ENCODE peak calls at places on chromosomes 3 and 15, in eight cellular contexts. One of them, this sample, is unnamed.

GRCh38 chr15:82985688-82986441 is at the start of gene RAMAC:
- DNase-seq in HepG2: peak
- DNase-seq in K562: peak
- DNase-seq in IMR-90: peak
- DNase-seq in H1: peak
- DNase-seq in HCT116: peak
- DNase-seq in GM12878: peak
- DNase-seq in SK-N-SH: peak
- DNase-seq in this sample: peak

GRCh38 chr3:142279965-142280590 is 54.7 kb upstream of the GK5 start:
- DNase-seq in H1: no peak
- DNase-seq in HepG2: peak
- DNase-seq in SK-N-SH: peak
- DNase-seq in IMR-90: peak
- DNase-seq in K562: peak
- DNase-seq in GM12878: peak
- DNase-seq in HCT116: peak
- DNase-seq in this sample: peak

GRCh38 chr15:92904832-92905640 is 4.9 kb downstream of the CHD2 start:
- DNase-seq in H1: no peak
- DNase-seq in IMR-90: no peak
- DNase-seq in GM12878: no peak
- DNase-seq in K562: no peak
- DNase-seq in HCT116: no peak
- DNase-seq in HepG2: no peak
- DNase-seq in SK-N-SH: no peak
- DNase-seq in this sample: no peak

GRCh38 chr3:188360364-188360881 is 206.5 kb downstream of the LPP start:
- DNase-seq in GM12878: no peak
- DNase-seq in IMR-90: no peak
- DNase-seq in SK-N-SH: no peak
- DNase-seq in K562: no peak
- DNase-seq in HepG2: no peak
- DNase-seq in HCT116: no peak
- DNase-seq in H1: no peak
- DNase-seq in this sample: no peak

GRCh38 chr3:105397974-105398373 is 31.3 kb downstream of the ALCAM start:
- DNase-seq in K562: no peak
- DNase-seq in HepG2: no peak
- DNase-seq in GM12878: no peak
- DNase-seq in SK-N-SH: no peak
- DNase-seq in IMR-90: no peak
- DNase-seq in HCT116: no peak
- DNase-seq in H1: no peak
- DNase-seq in this sample: no peak

GRCh38 chr15:36882487-36883108 is 217.8 kb downstream of the MEIS2 start:
- DNase-seq in H1: no peak
- DNase-seq in HCT116: no peak
- DNase-seq in GM12878: no peak
- DNase-seq in IMR-90: no peak
- DNase-seq in K562: no peak
- DNase-seq in SK-N-SH: no peak
- DNase-seq in HepG2: no peak
- DNase-seq in this sample: no peak

GRCh38 chr3:125194849-125195601 is 17.5 kb downstream of the SLC12A8 start:
- DNase-seq in HepG2: no peak
- DNase-seq in SK-N-SH: no peak
- DNase-seq in HCT116: no peak
- DNase-seq in GM12878: no peak
- DNase-seq in K562: no peak
- DNase-seq in IMR-90: peak
- DNase-seq in H1: no peak
- DNase-seq in this sample: no peak

GRCh38 chr15:70617076-70617910 is 146.1 kb downstream of the UACA start:
- DNase-seq in GM12878: no peak
- DNase-seq in HepG2: peak
- DNase-seq in SK-N-SH: no peak
- DNase-seq in IMR-90: no peak
- DNase-seq in H1: no peak
- DNase-seq in K562: no peak
- DNase-seq in HCT116: no peak
- DNase-seq in this sample: peak

GRCh38 chr3:50120364-50121095 is 31.8 kb downstream of the RBM5 start:
- DNase-seq in GM12878: no peak
- DNase-seq in H1: no peak
- DNase-seq in SK-N-SH: no peak
- DNase-seq in HepG2: no peak
- DNase-seq in IMR-90: no peak
- DNase-seq in K562: no peak
- DNase-seq in HCT116: no peak
- DNase-seq in this sample: no peak

GRCh38 chr3:52054689-52055511 is 1.5 kb downstream of the DUSP7 start:
- DNase-seq in K562: peak
- DNase-seq in IMR-90: peak
- DNase-seq in HCT116: no peak
- DNase-seq in SK-N-SH: peak
- DNase-seq in HepG2: no peak
- DNase-seq in H1: peak
- DNase-seq in GM12878: no peak
- DNase-seq in this sample: no peak

GRCh38 chr3:18425641-18426403 is 683 bp upstream of the SATB1 start:
- DNase-seq in H1: peak
- DNase-seq in K562: no peak
- DNase-seq in HepG2: no peak
- DNase-seq in HCT116: no peak
- DNase-seq in SK-N-SH: peak
- DNase-seq in IMR-90: no peak
- DNase-seq in GM12878: no peak
- DNase-seq in this sample: no peak

GRCh38 chr3:10468611-10469354 is 36.6 kb downstream of the ATP2B2 start:
- DNase-seq in HCT116: no peak
- DNase-seq in GM12878: no peak
- DNase-seq in IMR-90: no peak
- DNase-seq in HepG2: no peak
- DNase-seq in H1: no peak
- DNase-seq in SK-N-SH: peak
- DNase-seq in K562: no peak
- DNase-seq in this sample: no peak

GRCh38 chr3:142542054-142542453 is 36.5 kb downstream of the ATR start:
- DNase-seq in H1: no peak
- DNase-seq in GM12878: no peak
- DNase-seq in HepG2: no peak
- DNase-seq in HCT116: no peak
- DNase-seq in SK-N-SH: no peak
- DNase-seq in IMR-90: no peak
- DNase-seq in K562: no peak
- DNase-seq in this sample: no peak

GRCh38 chr3:144029769-144030168 is 58.1 kb downstream of the DIPK2A start:
- DNase-seq in GM12878: no peak
- DNase-seq in HCT116: no peak
- DNase-seq in HepG2: no peak
- DNase-seq in SK-N-SH: no peak
- DNase-seq in IMR-90: no peak
- DNase-seq in H1: no peak
- DNase-seq in K562: no peak
- DNase-seq in this sample: no peak

GRCh38 chr15:75620043-75620775 is 5.3 kb downstream of the SNUPN start:
- DNase-seq in HCT116: no peak
- DNase-seq in HepG2: no peak
- DNase-seq in H1: no peak
- DNase-seq in GM12878: no peak
- DNase-seq in IMR-90: peak
- DNase-seq in SK-N-SH: no peak
- DNase-seq in K562: no peak
- DNase-seq in this sample: no peak

GRCh38 chr3:125129512-125129962 is 73.7 kb upstream of the HEG1 start:
- DNase-seq in IMR-90: peak
- DNase-seq in HCT116: no peak
- DNase-seq in HepG2: peak
- DNase-seq in GM12878: no peak
- DNase-seq in SK-N-SH: no peak
- DNase-seq in H1: no peak
- DNase-seq in K562: no peak
- DNase-seq in this sample: no peak

DNA sequence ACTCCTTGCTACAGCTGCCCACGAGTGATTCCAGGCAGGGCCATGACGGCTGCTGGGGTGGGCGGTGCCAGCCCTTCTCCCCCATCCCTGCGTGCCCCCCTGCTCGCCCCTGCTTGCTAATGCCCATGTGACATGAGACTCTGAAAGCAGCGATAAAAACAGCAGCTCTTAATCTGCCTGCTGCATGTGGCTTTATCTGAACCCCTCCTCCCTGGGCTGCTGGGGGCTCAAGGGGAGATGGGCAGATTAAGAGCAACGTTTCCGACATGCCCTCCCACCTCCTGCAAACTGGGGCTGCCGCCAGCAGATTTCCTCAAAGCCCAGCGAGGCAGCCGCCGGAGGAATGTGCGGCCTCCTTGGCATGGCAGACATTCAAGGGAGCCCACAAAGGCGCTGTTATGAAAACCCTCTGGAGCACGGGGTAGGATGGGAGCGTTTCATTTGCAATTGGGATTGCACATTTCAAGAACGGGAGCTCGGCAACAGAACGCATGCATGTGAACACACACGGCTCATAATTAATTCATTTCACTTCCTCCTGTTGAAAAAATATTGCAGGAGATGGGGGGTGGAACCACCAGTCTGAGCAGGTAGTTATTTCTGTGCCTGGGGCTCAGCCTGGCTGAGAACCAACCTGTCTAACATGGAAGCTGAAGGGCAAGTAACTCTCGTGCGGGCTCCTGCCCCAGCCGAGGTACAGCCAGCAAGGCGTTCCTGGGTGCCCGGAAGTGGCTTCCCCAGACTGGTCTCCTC is 504.2 kb upstream of the PROK2 start:
- DNase-seq in HCT116: no peak
- DNase-seq in GM12878: no peak
- DNase-seq in K562: peak
- DNase-seq in IMR-90: peak
- DNase-seq in H1: no peak
- DNase-seq in HepG2: no peak
- DNase-seq in SK-N-SH: peak
- DNase-seq in this sample: no peak
- TF ChIP-seq RAD21 in HCT116: no peak
- TF ChIP-seq RAD21 in GM12878: no peak
- TF ChIP-seq RAD21 in K562: no peak
- TF ChIP-seq RAD21 in IMR-90: peak
- TF ChIP-seq RAD21 in H1: no peak
- TF ChIP-seq RAD21 in HepG2: no peak
- TF ChIP-seq RAD21 in SK-N-SH: peak
- TF ChIP-seq RAD21 in this sample: no peak

DNA sequence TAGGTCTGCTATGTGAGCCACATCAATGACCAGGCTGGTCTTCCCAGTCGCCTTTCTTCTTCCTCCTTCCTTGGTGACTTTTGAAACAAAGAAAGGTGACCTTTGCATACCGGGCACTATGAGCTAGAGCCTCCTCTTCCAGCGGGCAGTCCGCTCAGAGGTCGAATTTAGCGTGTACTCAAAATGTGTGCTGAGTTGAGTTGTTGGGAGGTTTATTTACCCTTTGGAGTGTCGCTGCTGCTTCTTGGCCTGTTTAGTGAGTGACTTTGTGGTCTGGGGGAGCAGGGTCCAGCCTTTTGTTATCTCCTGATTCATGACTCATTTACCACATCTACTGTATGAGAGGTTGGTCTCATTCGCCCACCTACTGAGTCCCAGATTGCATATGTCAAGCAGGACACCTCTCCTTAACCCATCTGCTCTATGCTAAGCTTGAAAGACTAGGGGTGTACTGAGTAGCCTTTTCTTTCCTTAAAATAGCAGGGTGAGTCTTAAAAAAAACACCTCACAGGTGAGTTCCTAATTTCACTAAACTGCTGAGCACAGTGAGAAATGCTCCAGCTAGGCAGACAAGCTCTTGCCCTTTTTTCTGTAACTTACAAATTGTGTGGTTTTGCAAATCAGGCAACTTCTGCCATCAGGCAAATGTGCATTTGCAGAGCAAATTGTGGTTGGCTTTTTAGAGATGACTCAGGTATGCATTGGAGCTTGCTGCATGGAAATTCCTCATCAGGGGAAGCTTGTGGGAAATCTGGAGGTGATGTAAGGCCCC is 3.2 kb upstream of the SIAH2 start:
- DNase-seq in HCT116: no peak
- DNase-seq in SK-N-SH: no peak
- DNase-seq in HepG2: peak
- DNase-seq in H1: no peak
- DNase-seq in K562: peak
- DNase-seq in GM12878: peak
- DNase-seq in IMR-90: peak
- DNase-seq in this sample: no peak
- TF ChIP-seq RAD21 in HCT116: no peak
- TF ChIP-seq RAD21 in SK-N-SH: no peak
- TF ChIP-seq RAD21 in HepG2: no peak
- TF ChIP-seq RAD21 in H1: no peak
- TF ChIP-seq RAD21 in K562: no peak
- TF ChIP-seq RAD21 in GM12878: no peak
- TF ChIP-seq RAD21 in IMR-90: no peak
- TF ChIP-seq RAD21 in this sample: no peak

DNA sequence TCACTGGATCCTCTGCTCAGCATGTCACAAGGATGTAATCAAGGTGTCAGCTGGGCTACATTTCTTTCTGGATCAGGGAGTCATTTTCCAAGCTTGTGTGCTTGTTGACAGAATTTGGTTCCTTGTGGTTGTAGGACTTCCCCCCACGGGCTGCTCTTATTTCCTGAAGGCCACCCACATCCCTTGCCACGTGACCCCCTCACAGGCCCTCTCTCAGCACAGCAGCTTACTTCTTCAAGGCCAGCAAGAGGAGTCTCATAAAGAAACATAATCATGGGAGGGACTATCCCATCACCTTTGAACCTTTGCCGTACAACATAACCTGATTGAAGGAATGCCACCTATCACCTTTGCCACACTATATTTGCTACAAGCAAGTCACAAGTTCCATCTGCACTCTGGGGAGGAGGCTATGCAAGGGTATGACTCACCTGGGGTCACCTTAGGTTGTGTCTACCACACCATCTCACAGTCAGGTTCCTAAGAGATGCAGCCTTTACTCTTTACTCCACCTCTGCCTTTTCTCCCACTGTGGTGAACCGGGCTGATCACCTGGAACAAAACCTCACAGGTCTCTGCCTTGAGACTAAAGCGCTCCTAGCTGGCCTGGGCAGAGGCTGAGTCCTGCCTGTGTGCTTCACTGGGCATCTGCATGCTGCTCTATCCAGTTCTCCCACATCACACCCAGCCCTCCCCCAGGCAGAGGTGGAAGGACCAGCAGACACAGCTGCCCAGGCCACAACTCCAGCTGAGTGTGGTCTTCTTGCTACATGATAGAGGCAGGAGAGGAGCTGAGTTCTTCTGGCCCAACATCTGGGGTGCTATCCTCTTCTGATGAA is 13.5 kb downstream of the RAB6B start:
- DNase-seq in SK-N-SH: no peak
- DNase-seq in K562: no peak
- DNase-seq in HepG2: no peak
- DNase-seq in GM12878: no peak
- DNase-seq in H1: peak
- DNase-seq in IMR-90: no peak
- DNase-seq in HCT116: no peak
- DNase-seq in this sample: no peak
- TF ChIP-seq RAD21 in SK-N-SH: no peak
- TF ChIP-seq RAD21 in K562: no peak
- TF ChIP-seq RAD21 in HepG2: no peak
- TF ChIP-seq RAD21 in GM12878: no peak
- TF ChIP-seq RAD21 in H1: no peak
- TF ChIP-seq RAD21 in IMR-90: no peak
- TF ChIP-seq RAD21 in HCT116: no peak
- TF ChIP-seq RAD21 in this sample: no peak

GRCh38 chr15:63250312-63250965 is 27.0 kb upstream of the APH1B start:
- DNase-seq in GM12878: no peak
- DNase-seq in SK-N-SH: no peak
- DNase-seq in IMR-90: peak
- DNase-seq in H1: no peak
- DNase-seq in K562: no peak
- DNase-seq in HCT116: no peak
- DNase-seq in HepG2: no peak
- DNase-seq in this sample: no peak
- TF ChIP-seq RAD21 in GM12878: no peak
- TF ChIP-seq RAD21 in SK-N-SH: no peak
- TF ChIP-seq RAD21 in IMR-90: peak
- TF ChIP-seq RAD21 in H1: no peak
- TF ChIP-seq RAD21 in K562: no peak
- TF ChIP-seq RAD21 in HCT116: no peak
- TF ChIP-seq RAD21 in HepG2: no peak
- TF ChIP-seq RAD21 in this sample: no peak

This sample was measured in A549.